ENCODE peak calls at places on chromosome 3, in seven cellular contexts. One of them, this sample, is unnamed.

GRCh38 chr3:159520638-159521037 is 468.0 kb upstream of the IL12A start:
- DNase-seq in M059J: no peak
- DNase-seq in NCI-H1092: no peak
- DNase-seq in NCI-H1930: no peak
- DNase-seq in fibroblast of gingiva: no peak
- DNase-seq in activated CD8-positive, alpha-beta memory T cell treated with anti-CD3 and anti-CD28 coated beads for 24 hours: no peak
- DNase-seq in ecto neural progenitor cell: no peak
- DNase-seq in this sample: no peak

GRCh38 chr3:76044601-76045600 is 259.6 kb upstream of the ZNF717 start:
- DNase-seq in M059J: no peak
- DNase-seq in NCI-H1092: peak; percentile 14
- DNase-seq in NCI-H1930: no peak
- DNase-seq in fibroblast of gingiva: peak; percentile 56
- DNase-seq in activated CD8-positive, alpha-beta memory T cell treated with anti-CD3 and anti-CD28 coated beads for 24 hours: no peak
- DNase-seq in ecto neural progenitor cell: no peak
- DNase-seq in this sample: no peak

GRCh38 chr3:66348696-66349095 is 127.9 kb downstream of the SLC25A26 start:
- DNase-seq in M059J: no peak
- DNase-seq in NCI-H1092: no peak
- DNase-seq in NCI-H1930: no peak
- DNase-seq in fibroblast of gingiva: no peak
- DNase-seq in activated CD8-positive, alpha-beta memory T cell treated with anti-CD3 and anti-CD28 coated beads for 24 hours: no peak
- DNase-seq in ecto neural progenitor cell: no peak
- DNase-seq in this sample: no peak

GRCh38 chr3:173502983-173503568 is 105.5 kb downstream of the NLGN1 start:
- DNase-seq in M059J: peak; percentile 57
- DNase-seq in NCI-H1092: peak; percentile 44
- DNase-seq in NCI-H1930: no peak
- DNase-seq in fibroblast of gingiva: no peak
- DNase-seq in activated CD8-positive, alpha-beta memory T cell treated with anti-CD3 and anti-CD28 coated beads for 24 hours: no peak
- DNase-seq in ecto neural progenitor cell: no peak
- DNase-seq in this sample: peak; percentile 0

GRCh38 chr3:50340404-50341329 is at the start of gene RASSF1:
- DNase-seq in M059J: no peak
- DNase-seq in NCI-H1092: no peak
- DNase-seq in NCI-H1930: no peak
- DNase-seq in fibroblast of gingiva: peak; percentile 66
- DNase-seq in activated CD8-positive, alpha-beta memory T cell treated with anti-CD3 and anti-CD28 coated beads for 24 hours: peak; percentile 88
- DNase-seq in ecto neural progenitor cell: no peak
- DNase-seq in this sample: peak; percentile 89

GRCh38 chr3:13972679-13973379 is 93.0 kb upstream of the WNT7A start:
- DNase-seq in M059J: no peak
- DNase-seq in NCI-H1092: no peak
- DNase-seq in NCI-H1930: no peak
- DNase-seq in fibroblast of gingiva: no peak
- DNase-seq in activated CD8-positive, alpha-beta memory T cell treated with anti-CD3 and anti-CD28 coated beads for 24 hours: no peak
- DNase-seq in ecto neural progenitor cell: no peak
- DNase-seq in this sample: no peak

GRCh38 chr3:37500518-37500917 is 326.1 kb upstream of the LRRFIP2 start:
- DNase-seq in M059J: no peak
- DNase-seq in NCI-H1092: no peak
- DNase-seq in NCI-H1930: no peak
- DNase-seq in fibroblast of gingiva: no peak
- DNase-seq in activated CD8-positive, alpha-beta memory T cell treated with anti-CD3 and anti-CD28 coated beads for 24 hours: no peak
- DNase-seq in ecto neural progenitor cell: no peak
- DNase-seq in this sample: no peak

GRCh38 chr3:108021533-108021932 is 69.3 kb downstream of the CD47 start:
- DNase-seq in M059J: no peak
- DNase-seq in NCI-H1092: no peak
- DNase-seq in NCI-H1930: no peak
- DNase-seq in fibroblast of gingiva: no peak
- DNase-seq in activated CD8-positive, alpha-beta memory T cell treated with anti-CD3 and anti-CD28 coated beads for 24 hours: peak; percentile 28
- DNase-seq in ecto neural progenitor cell: no peak
- DNase-seq in this sample: no peak

GRCh38 chr3:11172136-11172670 is 17.9 kb downstream of the HRH1 start:
- DNase-seq in M059J: no peak
- DNase-seq in NCI-H1092: no peak
- DNase-seq in NCI-H1930: no peak
- DNase-seq in fibroblast of gingiva: no peak
- DNase-seq in activated CD8-positive, alpha-beta memory T cell treated with anti-CD3 and anti-CD28 coated beads for 24 hours: no peak
- DNase-seq in ecto neural progenitor cell: no peak
- DNase-seq in this sample: no peak